ENCODE peak calls at places on chromosomes 7 and 10, in five cellular contexts. One of them, this sample, is unnamed.
A peak's percentile ranks its signal among the peaks of the same experiment; 100 is the strongest.

GRCh38 chr10:71394926-71395562 is 1.7 kb upstream of the CDH23 start:
- DNase-seq in A549: no peak
- DNase-seq in pancreas: no peak
- DNase-seq in neural progenitor cell: no peak
- DNase-seq in PC-3: no peak
- DNase-seq in this sample: no peak

GRCh38 chr10:86347856-86348255 is 18.7 kb downstream of the GRID1 start:
- DNase-seq in pancreas: no peak
- DNase-seq in A549: no peak
- DNase-seq in neural progenitor cell: no peak
- DNase-seq in PC-3: no peak
- DNase-seq in this sample: no peak

GRCh38 chr10:69515699-69516547 is 57.3 kb downstream of the NEUROG3 start:
- DNase-seq in neural progenitor cell: peak; percentile 87
- DNase-seq in A549: peak; percentile 87
- DNase-seq in PC-3: peak; percentile 92
- DNase-seq in pancreas: peak; percentile 58
- DNase-seq in this sample: peak; percentile 43

GRCh38 chr7:41711283-41712064 is 8.6 kb upstream of the INHBA start:
- DNase-seq in A549: no peak
- DNase-seq in pancreas: peak; percentile 33
- DNase-seq in neural progenitor cell: peak; percentile 62
- DNase-seq in PC-3: peak; percentile 55
- DNase-seq in this sample: peak; percentile 39

GRCh38 chr7:28376634-28377033 is 35.7 kb upstream of the CREB5 start:
- DNase-seq in PC-3: no peak
- DNase-seq in A549: no peak
- DNase-seq in pancreas: no peak
- DNase-seq in neural progenitor cell: no peak
- DNase-seq in this sample: no peak

GRCh38 chr7:71972513-71972912 is 439.6 kb downstream of the CALN1 start:
- DNase-seq in neural progenitor cell: no peak
- DNase-seq in pancreas: no peak
- DNase-seq in PC-3: no peak
- DNase-seq in A549: no peak
- DNase-seq in this sample: no peak

GRCh38 chr7:138521837-138522461 is 61.9 kb downstream of the TRIM24 start:
- DNase-seq in PC-3: no peak
- DNase-seq in pancreas: no peak
- DNase-seq in neural progenitor cell: no peak
- DNase-seq in A549: no peak
- DNase-seq in this sample: no peak

GRCh38 chr7:91080351-91080750 is 183.9 kb upstream of the FZD1 start:
- DNase-seq in neural progenitor cell: no peak
- DNase-seq in A549: no peak
- DNase-seq in PC-3: no peak
- DNase-seq in pancreas: no peak
- DNase-seq in this sample: no peak

GRCh38 chr10:22466763-22467334 is 121.6 kb downstream of the SPAG6 start:
- DNase-seq in PC-3: peak; percentile 38
- DNase-seq in neural progenitor cell: no peak
- DNase-seq in A549: no peak
- DNase-seq in pancreas: no peak
- DNase-seq in this sample: no peak

GRCh38 chr7:151245360-151246160 is 2.9 kb downstream of the SMARCD3 start:
- DNase-seq in neural progenitor cell: peak; percentile 74
- DNase-seq in PC-3: peak; percentile 30
- DNase-seq in A549: peak; percentile 88
- DNase-seq in pancreas: no peak
- DNase-seq in this sample: no peak

GRCh38 chr10:61047788-61048560 is 104.0 kb upstream of the RHOBTB1 start:
- DNase-seq in PC-3: peak; percentile 43
- DNase-seq in neural progenitor cell: no peak
- DNase-seq in A549: no peak
- DNase-seq in pancreas: no peak
- DNase-seq in this sample: no peak

GRCh38 chr10:133359554-133359971 is 1.7 kb upstream of the FUOM start:
- DNase-seq in neural progenitor cell: no peak
- DNase-seq in pancreas: peak; percentile 51
- DNase-seq in PC-3: peak; percentile 8
- DNase-seq in A549: no peak
- DNase-seq in this sample: peak; percentile 45

GRCh38 chr7:100457033-100457432 is 7.0 kb downstream of the SPACDR start:
- DNase-seq in pancreas: no peak
- DNase-seq in neural progenitor cell: no peak
- DNase-seq in PC-3: no peak
- DNase-seq in A549: no peak
- DNase-seq in this sample: no peak

GRCh38 chr7:46738713-46739220 is 817.7 kb upstream of the IGFBP3 start:
- DNase-seq in neural progenitor cell: no peak
- DNase-seq in pancreas: no peak
- DNase-seq in PC-3: peak; percentile 36
- DNase-seq in A549: no peak
- DNase-seq in this sample: peak; percentile 14

GRCh38 chr7:17732083-17732482 is 208.2 kb downstream of the SNX13 start:
- DNase-seq in PC-3: no peak
- DNase-seq in pancreas: no peak
- DNase-seq in A549: no peak
- DNase-seq in neural progenitor cell: no peak
- DNase-seq in this sample: no peak

GRCh38 chr10:78626471-78626870 is 442.3 kb upstream of the ZMIZ1 start:
- DNase-seq in neural progenitor cell: peak; percentile 80
- DNase-seq in PC-3: no peak
- DNase-seq in pancreas: no peak
- DNase-seq in A549: no peak
- DNase-seq in this sample: no peak

GRCh38 chr10:68272833-68273232 is 40.9 kb upstream of the ATOH7 start:
- DNase-seq in PC-3: no peak
- DNase-seq in neural progenitor cell: no peak
- DNase-seq in pancreas: no peak
- DNase-seq in A549: no peak
- DNase-seq in this sample: no peak

GRCh38 chr10:133339708-133340380 is 3.1 kb upstream of the CALY start:
- DNase-seq in A549: no peak
- DNase-seq in pancreas: no peak
- DNase-seq in PC-3: no peak
- DNase-seq in neural progenitor cell: no peak
- DNase-seq in this sample: no peak

DNA sequence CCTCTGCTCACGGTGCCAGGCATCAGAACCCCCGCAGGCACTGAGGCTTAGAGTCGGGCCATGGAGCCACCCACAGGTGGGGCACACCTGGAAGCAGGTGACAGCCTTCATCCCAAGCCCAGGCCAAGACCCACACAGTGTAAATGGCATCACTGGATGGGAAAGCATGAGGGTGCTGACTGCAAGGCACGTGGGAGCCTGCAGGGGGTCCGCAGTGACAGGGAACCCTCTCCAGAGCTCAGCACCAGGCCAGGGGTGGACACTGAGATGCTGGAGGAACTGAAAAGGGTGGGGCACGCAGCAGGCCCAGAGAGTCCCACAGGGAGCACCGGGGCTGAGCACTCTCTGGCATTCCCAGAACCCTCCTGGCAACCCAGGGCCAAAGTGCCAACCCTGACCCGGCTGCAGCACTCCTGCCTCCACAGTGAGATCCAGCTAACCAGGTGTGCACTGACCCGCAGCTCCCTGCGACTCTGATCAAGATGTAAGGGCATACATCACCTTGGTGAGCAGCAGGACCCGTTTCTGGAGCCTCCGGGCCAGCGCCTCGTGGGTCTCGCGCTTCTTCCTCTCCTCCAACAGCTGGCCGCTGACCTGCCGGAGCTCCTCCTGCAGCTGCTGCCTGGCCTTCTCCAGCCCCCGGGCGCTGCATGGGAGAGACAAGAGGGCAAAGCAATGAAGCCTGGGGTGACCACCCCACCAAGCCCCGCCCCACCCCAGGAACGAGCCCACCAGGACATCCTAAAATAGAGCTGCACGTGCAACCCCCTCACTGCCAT is 163.9 kb downstream of the MAD1L1 start:
- DNase-seq in pancreas: no peak
- DNase-seq in neural progenitor cell: no peak
- DNase-seq in PC-3: no peak
- DNase-seq in A549: no peak
- DNase-seq in this sample: no peak
- TF ChIP-seq CTCF in pancreas: no peak
- TF ChIP-seq CTCF in neural progenitor cell: no peak
- TF ChIP-seq CTCF in PC-3: no peak
- TF ChIP-seq CTCF in A549: no peak
- TF ChIP-seq CTCF in this sample: no peak

DNA sequence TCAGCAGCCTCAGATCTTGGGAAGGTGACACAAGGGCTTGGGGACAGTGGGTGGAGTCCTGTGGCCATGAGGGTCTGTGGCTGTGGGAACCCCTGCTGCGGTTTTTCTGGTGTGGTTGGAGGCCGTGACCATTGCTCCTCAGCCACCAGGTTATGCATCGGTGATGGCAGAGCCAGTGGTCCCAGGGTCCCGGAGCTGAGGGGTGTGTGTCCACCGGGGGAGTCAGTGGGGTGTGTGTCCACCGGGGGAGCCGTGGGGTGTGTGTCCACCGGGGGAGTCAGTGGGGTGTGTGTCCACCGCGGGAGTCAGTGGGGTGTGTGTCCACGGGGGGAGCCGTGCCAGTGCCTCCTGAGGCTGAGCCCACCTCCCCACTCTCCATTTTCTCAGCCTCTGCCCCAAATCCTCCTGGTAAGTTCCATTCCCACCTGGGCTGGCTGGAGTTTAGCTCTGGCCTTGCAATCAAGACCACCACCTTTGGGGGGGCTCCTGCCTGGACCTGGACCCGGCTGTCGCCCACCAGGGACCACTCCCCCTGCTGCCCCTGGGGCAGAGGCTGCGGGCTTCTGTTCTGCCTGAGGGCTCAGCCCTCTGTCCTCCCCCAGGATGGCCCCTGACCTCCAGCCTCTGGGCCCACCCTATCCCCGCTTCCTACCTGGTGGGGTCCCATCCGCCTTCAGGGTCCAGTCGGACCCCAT is 143.5 kb downstream of the ELFN1 start:
- DNase-seq in neural progenitor cell: no peak
- DNase-seq in PC-3: no peak
- DNase-seq in A549: no peak
- DNase-seq in pancreas: no peak
- DNase-seq in this sample: no peak
- TF ChIP-seq CTCF in neural progenitor cell: no peak
- TF ChIP-seq CTCF in PC-3: no peak
- TF ChIP-seq CTCF in A549: no peak
- TF ChIP-seq CTCF in pancreas: no peak
- TF ChIP-seq CTCF in this sample: no peak

GRCh38 chr10:77574436-77574835 is 63.2 kb downstream of the KCNMA1 start:
- DNase-seq in A549: no peak
- DNase-seq in pancreas: no peak
- DNase-seq in PC-3: peak; percentile 50
- DNase-seq in neural progenitor cell: no peak
- DNase-seq in this sample: no peak
- TF ChIP-seq CTCF in A549: peak; percentile 14
- TF ChIP-seq CTCF in pancreas: no peak
- TF ChIP-seq CTCF in PC-3: peak; percentile 69
- TF ChIP-seq CTCF in neural progenitor cell: peak; percentile 19
- TF ChIP-seq CTCF in this sample: peak; percentile 10

GRCh38 chr7:155523168-155523675 is 23.1 kb downstream of the CNPY1 start:
- DNase-seq in neural progenitor cell: no peak
- DNase-seq in pancreas: no peak
- DNase-seq in A549: no peak
- DNase-seq in PC-3: no peak
- DNase-seq in this sample: no peak

GRCh38 chr7:155521743-155522398 is 24.5 kb downstream of the CNPY1 start:
- DNase-seq in PC-3: no peak
- DNase-seq in pancreas: no peak
- DNase-seq in A549: no peak
- DNase-seq in neural progenitor cell: no peak
- DNase-seq in this sample: no peak

GRCh38 chr7:155521007-155521742 is 25.2 kb downstream of the CNPY1 start:
- DNase-seq in PC-3: no peak
- DNase-seq in neural progenitor cell: no peak
- DNase-seq in pancreas: no peak
- DNase-seq in A549: no peak
- DNase-seq in this sample: no peak

GRCh38 chr7:155526225-155526624 is 20.1 kb downstream of the CNPY1 start:
- DNase-seq in pancreas: no peak
- DNase-seq in neural progenitor cell: no peak
- DNase-seq in PC-3: no peak
- DNase-seq in A549: no peak
- DNase-seq in this sample: no peak

DNA sequence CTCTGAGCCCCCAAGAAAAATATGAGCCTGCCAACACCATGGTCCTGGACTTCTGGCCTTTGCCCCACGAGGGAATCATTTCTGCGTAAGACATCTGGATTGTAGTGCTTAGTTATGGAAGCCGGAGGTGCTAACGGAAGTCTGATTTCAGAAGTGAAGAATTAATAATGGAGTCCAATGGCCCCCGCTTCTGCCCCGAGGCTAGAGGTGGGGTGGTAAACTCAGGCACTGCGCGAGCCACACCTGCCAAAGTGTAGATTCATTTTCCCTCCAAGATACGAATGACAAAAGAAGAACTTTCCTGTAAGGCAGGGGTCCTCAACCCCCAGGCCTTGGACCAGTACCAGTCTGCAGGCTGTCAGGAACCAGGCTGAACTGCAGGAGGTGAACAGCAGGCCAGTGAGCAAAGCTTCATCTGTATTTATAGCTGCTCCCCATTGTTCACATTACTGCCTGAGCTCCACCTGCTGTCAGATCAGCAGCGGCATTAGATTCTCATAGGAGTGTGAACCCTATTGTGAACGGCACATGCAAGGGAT is 22.3 kb downstream of the CNPY1 start:
- DNase-seq in A549: no peak
- DNase-seq in PC-3: no peak
- DNase-seq in neural progenitor cell: no peak
- DNase-seq in pancreas: no peak
- DNase-seq in this sample: no peak
- TF ChIP-seq CTCF in A549: peak; percentile 9
- TF ChIP-seq CTCF in PC-3: no peak
- TF ChIP-seq CTCF in neural progenitor cell: no peak
- TF ChIP-seq CTCF in pancreas: no peak
- TF ChIP-seq CTCF in this sample: peak; percentile 15

DNA sequence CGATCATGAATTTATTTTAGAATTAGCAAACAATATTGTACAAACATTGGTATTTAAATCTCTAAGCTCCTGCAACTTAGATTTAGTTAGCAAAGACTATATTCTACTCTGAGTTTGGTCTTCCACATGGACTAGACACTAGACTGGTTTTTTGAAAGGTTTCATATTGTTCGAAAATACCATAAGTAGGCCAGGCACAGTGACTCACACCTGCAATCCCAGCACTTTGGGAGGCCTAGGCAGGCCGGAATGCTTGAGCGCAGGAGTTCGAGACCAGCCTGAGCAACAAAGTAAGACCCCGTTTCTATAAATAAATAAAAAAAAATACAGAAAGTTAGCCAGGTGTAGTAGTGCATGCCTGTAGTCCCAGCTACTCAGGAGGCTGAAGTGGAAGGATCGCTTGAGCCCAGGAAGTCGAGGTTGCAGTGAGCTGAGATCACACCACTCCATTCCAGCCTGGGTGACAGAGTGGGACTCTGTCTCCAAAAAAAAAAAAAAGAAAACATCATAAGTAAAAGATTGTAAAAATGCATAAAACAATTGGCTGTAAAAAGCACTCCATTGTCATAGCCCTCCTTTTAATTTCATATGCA is 73.1 kb downstream of the ABCC2 start:
- DNase-seq in neural progenitor cell: no peak
- DNase-seq in pancreas: no peak
- DNase-seq in PC-3: no peak
- DNase-seq in A549: no peak
- DNase-seq in this sample: no peak
- TF ChIP-seq CTCF in neural progenitor cell: no peak
- TF ChIP-seq CTCF in pancreas: no peak
- TF ChIP-seq CTCF in PC-3: no peak
- TF ChIP-seq CTCF in A549: no peak
- TF ChIP-seq CTCF in this sample: no peak

This sample was measured in foreskin keratinocyte.